ENCODE peak calls at places on chromosome 22, in four cellular contexts. D, I, E and S are unnamed samples.

GRCh38 chr22:36415415-36416168 is 27.8 kb upstream of the MYH9 start:
- DNase-seq in D (no peak), I (no peak), E (no peak), S (no peak)

GRCh38 chr22:41092847-41093371 is 517 bp downstream of the EP300 start:
- DNase-seq in D (no peak), I (peak; percentile 65), E (no peak), S (peak; percentile 44)

GRCh38 chr22:50190182-50190951 is 4.7 kb downstream of the TRABD start:
- DNase-seq in D (peak; percentile 73), I (peak; percentile 92), E (no peak), S (peak; percentile 78)

GRCh38 chr22:36237462-36238347 is 1.6 kb downstream of the APOL2 start:
- DNase-seq in D (no peak), I (no peak), E (peak; percentile 73), S (no peak)

GRCh38 chr22:39661842-39662676 is 91.5 kb downstream of the CACNA1I start:
- DNase-seq in D (peak; percentile 70), I (peak; percentile 98), E (no peak), S (peak; percentile 25)

GRCh38 chr22:20865869-20866445 is 7.2 kb downstream of the SNAP29 start:
- DNase-seq in D (no peak), I (no peak), E (no peak), S (no peak)

GRCh38 chr22:49305966-49306631 is 521.6 kb downstream of the BRD1 start:
- DNase-seq in D (no peak), I (peak; percentile 23), E (no peak), S (no peak)

GRCh38 chr22:19871845-19872778 is 17.4 kb upstream of the GNB1L start:
- DNase-seq in D (no peak), I (peak; percentile 47), E (peak; percentile 68), S (no peak)

GRCh38 chr22:26599505-26599904 is 9.6 kb upstream of the TPST2 start:
- DNase-seq in D (no peak), I (no peak), E (no peak), S (no peak)

GRCh38 chr22:32615874-32616564 is 141.4 kb downstream of the FBXO7 start:
- DNase-seq in D (no peak), I (peak; percentile 85), E (no peak), S (no peak)

GRCh38 chr22:18997925-18998315 is 61.8 kb upstream of the PRODH start:
- DNase-seq in D (no peak), I (peak; percentile 74), E (no peak), S (no peak)

GRCh38 chr22:19603767-19604166 is 79.6 kb upstream of the CLDN5 start:
- DNase-seq in D (no peak), I (no peak), E (no peak), S (no peak)

GRCh38 chr22:20111045-20111688 is 4.7 kb upstream of the RANBP1 start:
- DNase-seq in D (no peak), I (peak; percentile 76), E (no peak), S (no peak)

GRCh38 chr22:36629320-36629719 is 74.2 kb downstream of the CACNG2 start:
- DNase-seq in D (no peak), I (no peak), E (no peak), S (no peak)

GRCh38 chr22:27554841-27555456 is 246.6 kb downstream of the MN1 start:
- DNase-seq in D (no peak), I (no peak), E (no peak), S (no peak)

GRCh38 chr22:39962071-39962470 is 1.9 kb downstream of the TMA7B start:
- DNase-seq in D (no peak), I (no peak), E (no peak), S (no peak)

GRCh38 chr22:19818264-19819208 is 36.1 kb downstream of the GNB1L start:
- DNase-seq in D (no peak), I (peak; percentile 38), E (peak; percentile 72), S (no peak)

GRCh38 chr22:50696799-50697561 is 24.4 kb downstream of the SHANK3 start:
- DNase-seq in D (no peak), I (peak; percentile 80), E (no peak), S (peak; percentile 11)

GRCh38 chr22:45006873-45007246 is 2.9 kb downstream of the PHF21B start:
- DNase-seq in D (no peak), I (no peak), E (no peak), S (no peak)

GRCh38 chr22:18103527-18104269 is 6.9 kb upstream of the TUBA8 start:
- DNase-seq in D (no peak), I (peak; percentile 26), E (no peak), S (no peak)

GRCh38 chr22:32752868-32753520 is 48.5 kb upstream of the TIMP3 start:
- DNase-seq in D (no peak), I (no peak), E (no peak), S (no peak)

GRCh38 chr22:25546751-25547150 is 17.7 kb upstream of the GRK3 start:
- DNase-seq in D (no peak), I (no peak), E (no peak), S (no peak)

GRCh38 chr22:41596776-41597634 is 7.4 kb upstream of the PMM1 start:
- DNase-seq in D (no peak), I (peak; percentile 91), E (peak; percentile 73), S (peak; percentile 66)

GRCh38 chr22:41799486-41800347 is 762 bp upstream of the CCDC134 start:
- DNase-seq in D (no peak), I (peak; percentile 72), E (no peak), S (no peak)

GRCh38 chr22:49788492-49788891 is 39.2 kb downstream of the BRD1 start:
- DNase-seq in D (no peak), I (no peak), E (no peak), S (no peak)

GRCh38 chr22:49574205-49574604 is 253.5 kb downstream of the BRD1 start:
- DNase-seq in D (no peak), I (peak; percentile 14), E (peak; percentile 47), S (no peak)

GRCh38 chr22:20173720-20174119 is 22.9 kb upstream of the CCDC188 start:
- DNase-seq in D (no peak), I (no peak), E (no peak), S (no peak)

GRCh38 chr22:49996532-49997220 is 15.9 kb downstream of the IL17REL start:
- DNase-seq in D (no peak), I (no peak), E (no peak), S (no peak)

GRCh38 chr22:32203181-32204105 is 1.4 kb downstream of the RFPL2 start:
- DNase-seq in D (no peak), I (peak; percentile 66), E (no peak), S (no peak)

GRCh38 chr22:17118342-17118741 is 2.8 kb downstream of the TMEM121B start:
- DNase-seq in D (no peak), I (no peak), E (no peak), S (no peak)

GRCh38 chr22:36383110-36383581 is 4.6 kb downstream of the MYH9 start:
- DNase-seq in D (peak; percentile 61), I (no peak), E (no peak), S (peak; percentile 82)

GRCh38 chr22:25368271-25368670 is 148.8 kb downstream of the CRYBB2 start:
- DNase-seq in D (no peak), I (no peak), E (no peak), S (no peak)

GRCh38 chr22:36256474-36256873 is 3.5 kb downstream of the APOL1 start:
- DNase-seq in D (no peak), I (no peak), E (no peak), S (no peak)

GRCh38 chr22:17258015-17258827 is 39.0 kb upstream of the ADA2 start:
- DNase-seq in D (peak; percentile 11), I (peak; percentile 91), E (no peak), S (peak; percentile 65)

GRCh38 chr22:20420157-20420842 is 17.3 kb downstream of the SCARF2 start:
- DNase-seq in D (no peak), I (no peak), E (peak; percentile 68), S (no peak)

GRCh38 chr22:50516068-50516467 is 8.0 kb downstream of the NCAPH2 start:
- DNase-seq in D (no peak), I (no peak), E (no peak), S (no peak)

GRCh38 chr22:17501679-17502285 is 61.5 kb upstream of the SLC25A18 start:
- DNase-seq in D (no peak), I (peak; percentile 55), E (no peak), S (peak; percentile 53)

GRCh38 chr22:36144886-36145541 is 15.5 kb downstream of the APOL3 start:
- DNase-seq in D (no peak), I (peak; percentile 90), E (no peak), S (peak; percentile 33)

DNA sequence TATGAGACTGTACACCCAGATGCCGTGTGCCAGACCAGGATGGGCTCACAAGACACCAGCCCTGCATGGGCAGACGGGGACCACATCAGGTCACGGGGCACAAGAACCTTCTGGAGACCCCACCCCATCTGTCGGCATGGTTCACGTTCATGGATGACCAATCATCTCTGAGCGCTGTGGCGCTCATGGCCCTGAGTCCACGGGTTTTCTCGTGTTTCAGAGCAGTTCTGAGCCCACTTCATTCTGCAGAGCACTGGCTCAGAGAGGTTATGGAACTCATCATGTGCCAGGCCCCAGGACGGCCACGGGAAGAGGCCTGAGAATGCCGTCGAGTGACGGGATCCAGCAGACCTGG is 63.0 kb upstream of the PPARA start:
- DNase-seq in D (no peak), I (no peak), E (no peak), S (no peak)
- H3K4me3 ChIP-seq in D (no peak overlapping the region), I (no peak overlapping the region), E (peak overlapping the region; percentile 96), S (peak overlapping the region; percentile 95)

GRCh38 chr22:29300807-29301601 is 5.4 kb upstream of the GAS2L1 start:
- DNase-seq in D (no peak), I (peak; percentile 66), E (no peak), S (no peak)
- H3K4me3 ChIP-seq in D (no peak overlapping the region), I (no peak overlapping the region), E (no peak overlapping the region), S (no peak overlapping the region)

DNA sequence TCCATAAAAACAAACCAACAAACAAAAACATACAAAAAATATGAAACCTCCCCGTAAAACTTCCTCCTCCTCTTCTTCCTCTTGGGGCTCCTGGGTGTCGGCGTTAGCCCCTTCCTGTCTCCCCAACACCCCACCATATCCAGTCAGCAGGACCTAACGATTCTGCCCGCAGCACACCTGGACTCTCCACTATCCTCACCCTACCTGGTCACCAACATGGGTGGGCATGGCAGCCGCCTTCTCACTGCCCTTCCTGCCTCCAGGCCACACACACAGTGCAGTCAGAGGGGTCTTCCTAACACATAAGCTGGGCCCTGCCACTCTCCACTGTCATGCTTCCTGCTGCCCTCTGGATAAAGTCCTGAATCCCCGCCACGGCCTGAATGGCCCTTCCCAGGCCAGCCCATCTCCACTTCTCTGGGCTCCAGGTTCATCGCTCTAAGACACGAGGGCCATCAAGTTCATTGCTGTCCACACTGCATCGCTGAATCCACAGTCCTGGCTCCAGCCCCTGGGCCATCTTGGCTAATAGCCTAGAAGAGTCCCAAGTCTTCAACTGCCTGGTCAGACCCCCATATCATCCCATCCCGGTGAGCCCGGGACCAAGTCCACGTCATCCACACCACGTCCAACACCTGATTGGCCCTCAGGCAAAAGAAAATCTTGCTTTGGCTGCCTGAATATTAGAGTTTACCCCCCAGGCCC is 76.2 kb downstream of the IGLL1 start:
- DNase-seq in D (no peak), I (no peak), E (no peak), S (no peak)
- H3K4me3 ChIP-seq in D (no peak overlapping the region), I (no peak overlapping the region), E (no peak overlapping the region), S (no peak overlapping the region)

GRCh38 chr22:47299879-47300697 is 537.6 kb downstream of the TBC1D22A start:
- DNase-seq in D (no peak), I (no peak), E (peak; percentile 59), S (no peak)
- H3K4me3 ChIP-seq in D (no peak overlapping the region), I (no peak overlapping the region), E (no peak overlapping the region), S (no peak overlapping the region)